ENCODE peak calls at places on chromosomes 4 and X, in eight cellular contexts. One of them, this sample, is unnamed.

GRCh38 chr4:87270825-87271224 is 50.4 kb upstream of the KLHL8 start:
- DNase-seq in CD4-positive, alpha-beta T cell: no peak
- DNase-seq in endothelial cell: no peak
- DNase-seq in cardiac fibroblast: no peak
- DNase-seq in mesothelial cell of epicardium: no peak
- DNase-seq in omental fat pad: no peak
- DNase-seq in heart left ventricle: no peak
- DNase-seq in pancreas: no peak
- DNase-seq in this sample: no peak

GRCh38 chrX:10087391-10087790 is 69.4 kb upstream of the CLCN4 start:
- DNase-seq in heart left ventricle: no peak
- DNase-seq in endothelial cell: no peak
- DNase-seq in cardiac fibroblast: no peak
- DNase-seq in mesothelial cell of epicardium: no peak
- DNase-seq in pancreas: no peak
- DNase-seq in CD4-positive, alpha-beta T cell: no peak
- DNase-seq in omental fat pad: no peak
- DNase-seq in this sample: no peak

GRCh38 chr4:163085085-163085484 is 81.6 kb downstream of the NAF1 start:
- DNase-seq in CD4-positive, alpha-beta T cell: no peak
- DNase-seq in heart left ventricle: no peak
- DNase-seq in endothelial cell: no peak
- DNase-seq in omental fat pad: no peak
- DNase-seq in mesothelial cell of epicardium: no peak
- DNase-seq in pancreas: no peak
- DNase-seq in cardiac fibroblast: no peak
- DNase-seq in this sample: no peak

GRCh38 chr4:165517216-165517615 is 138.4 kb downstream of the CPE start:
- DNase-seq in endothelial cell: no peak
- DNase-seq in pancreas: no peak
- DNase-seq in mesothelial cell of epicardium: no peak
- DNase-seq in cardiac fibroblast: no peak
- DNase-seq in CD4-positive, alpha-beta T cell: no peak
- DNase-seq in heart left ventricle: no peak
- DNase-seq in omental fat pad: no peak
- DNase-seq in this sample: no peak

GRCh38 chr4:93835929-93836328 is 7.4 kb downstream of the ATOH1 start:
- DNase-seq in cardiac fibroblast: no peak
- DNase-seq in omental fat pad: no peak
- DNase-seq in endothelial cell: no peak
- DNase-seq in mesothelial cell of epicardium: no peak
- DNase-seq in heart left ventricle: no peak
- DNase-seq in CD4-positive, alpha-beta T cell: no peak
- DNase-seq in pancreas: no peak
- DNase-seq in this sample: no peak

GRCh38 chr4:96649536-96649935 is 809.6 kb downstream of the PDHA2 start:
- DNase-seq in heart left ventricle: no peak
- DNase-seq in omental fat pad: no peak
- DNase-seq in endothelial cell: no peak
- DNase-seq in cardiac fibroblast: peak
- DNase-seq in mesothelial cell of epicardium: no peak
- DNase-seq in CD4-positive, alpha-beta T cell: no peak
- DNase-seq in pancreas: no peak
- DNase-seq in this sample: no peak

GRCh38 chr4:183816882-183817509 is 88.1 kb upstream of the STOX2 start:
- DNase-seq in omental fat pad: no peak
- DNase-seq in CD4-positive, alpha-beta T cell: no peak
- DNase-seq in endothelial cell: no peak
- DNase-seq in pancreas: no peak
- DNase-seq in mesothelial cell of epicardium: no peak
- DNase-seq in heart left ventricle: no peak
- DNase-seq in cardiac fibroblast: no peak
- DNase-seq in this sample: no peak

GRCh38 chrX:121389976-121390709 is 342.7 kb downstream of the GLUD2 start:
- DNase-seq in cardiac fibroblast: no peak
- DNase-seq in endothelial cell: no peak
- DNase-seq in omental fat pad: no peak
- DNase-seq in heart left ventricle: no peak
- DNase-seq in pancreas: no peak
- DNase-seq in CD4-positive, alpha-beta T cell: no peak
- DNase-seq in mesothelial cell of epicardium: no peak
- DNase-seq in this sample: no peak

GRCh38 chrX:30577362-30577961 is at the start of gene TASL:
- DNase-seq in omental fat pad: no peak
- DNase-seq in pancreas: no peak
- DNase-seq in CD4-positive, alpha-beta T cell: peak
- DNase-seq in cardiac fibroblast: no peak
- DNase-seq in mesothelial cell of epicardium: no peak
- DNase-seq in endothelial cell: no peak
- DNase-seq in heart left ventricle: no peak
- DNase-seq in this sample: no peak

DNA sequence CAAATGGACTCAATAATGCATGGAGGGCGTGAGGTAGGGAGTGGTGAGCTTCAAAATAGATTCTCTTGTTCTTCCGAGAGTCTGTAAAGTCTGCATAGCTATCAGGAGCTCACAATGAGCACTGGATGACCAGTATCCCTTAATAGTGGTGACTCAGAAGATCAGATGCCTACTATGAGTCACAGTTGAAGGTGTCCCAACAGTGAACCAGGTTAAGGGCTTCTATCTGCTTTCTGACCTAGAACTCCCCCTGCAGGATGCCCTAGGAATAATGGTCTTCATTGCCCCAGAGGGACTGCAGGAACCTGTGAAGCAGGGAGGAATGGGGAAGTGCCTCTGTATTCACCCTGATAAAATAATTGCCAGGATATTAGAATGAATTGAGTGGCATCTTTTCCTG is 22.1 kb downstream of the DGKK start:
- DNase-seq in cardiac fibroblast: no peak
- DNase-seq in CD4-positive, alpha-beta T cell: no peak
- DNase-seq in heart left ventricle: no peak
- DNase-seq in mesothelial cell of epicardium: no peak
- DNase-seq in pancreas: no peak
- DNase-seq in omental fat pad: no peak
- DNase-seq in endothelial cell: no peak
- DNase-seq in this sample: no peak
- TF ChIP-seq CTCF in cardiac fibroblast: no peak
- TF ChIP-seq CTCF in CD4-positive, alpha-beta T cell: no peak
- TF ChIP-seq CTCF in heart left ventricle: no peak
- TF ChIP-seq CTCF in mesothelial cell of epicardium: no peak
- TF ChIP-seq CTCF in pancreas: no peak
- TF ChIP-seq CTCF in omental fat pad: no peak
- TF ChIP-seq CTCF in endothelial cell: no peak
- TF ChIP-seq CTCF in this sample: no peak

DNA sequence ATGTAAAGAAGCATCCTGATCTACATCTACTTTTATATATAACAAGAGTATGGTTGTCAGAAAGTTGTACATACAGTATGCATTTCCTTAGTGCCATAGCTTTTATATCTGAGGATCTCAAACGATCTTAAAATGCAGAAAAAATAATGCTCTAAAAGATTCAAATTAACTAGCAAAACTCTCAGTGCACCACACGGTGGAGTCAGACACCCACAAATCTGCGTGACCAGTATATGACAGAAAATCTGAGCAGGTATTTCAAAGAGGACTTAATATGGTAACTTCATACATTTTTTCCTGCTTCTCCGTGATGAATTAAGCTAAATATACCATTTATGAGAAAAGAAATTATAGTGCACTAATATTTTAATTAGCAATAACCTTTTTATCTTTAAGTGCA is 803.0 kb downstream of the DMD start:
- DNase-seq in CD4-positive, alpha-beta T cell: no peak
- DNase-seq in pancreas: no peak
- DNase-seq in mesothelial cell of epicardium: no peak
- DNase-seq in omental fat pad: no peak
- DNase-seq in endothelial cell: peak
- DNase-seq in heart left ventricle: no peak
- DNase-seq in cardiac fibroblast: no peak
- DNase-seq in this sample: no peak
- TF ChIP-seq CTCF in CD4-positive, alpha-beta T cell: no peak
- TF ChIP-seq CTCF in pancreas: no peak
- TF ChIP-seq CTCF in mesothelial cell of epicardium: no peak
- TF ChIP-seq CTCF in omental fat pad: no peak
- TF ChIP-seq CTCF in endothelial cell: no peak
- TF ChIP-seq CTCF in heart left ventricle: no peak
- TF ChIP-seq CTCF in cardiac fibroblast: peak
- TF ChIP-seq CTCF in this sample: no peak

GRCh38 chr4:98150092-98150761 is 7.0 kb upstream of the STPG2 start:
- DNase-seq in cardiac fibroblast: peak
- DNase-seq in pancreas: no peak
- DNase-seq in CD4-positive, alpha-beta T cell: no peak
- DNase-seq in omental fat pad: no peak
- DNase-seq in heart left ventricle: no peak
- DNase-seq in endothelial cell: no peak
- DNase-seq in mesothelial cell of epicardium: no peak
- DNase-seq in this sample: no peak
- TF ChIP-seq CTCF in cardiac fibroblast: no peak
- TF ChIP-seq CTCF in pancreas: no peak
- TF ChIP-seq CTCF in CD4-positive, alpha-beta T cell: peak
- TF ChIP-seq CTCF in omental fat pad: no peak
- TF ChIP-seq CTCF in heart left ventricle: no peak
- TF ChIP-seq CTCF in endothelial cell: peak
- TF ChIP-seq CTCF in mesothelial cell of epicardium: peak
- TF ChIP-seq CTCF in this sample: peak

DNA sequence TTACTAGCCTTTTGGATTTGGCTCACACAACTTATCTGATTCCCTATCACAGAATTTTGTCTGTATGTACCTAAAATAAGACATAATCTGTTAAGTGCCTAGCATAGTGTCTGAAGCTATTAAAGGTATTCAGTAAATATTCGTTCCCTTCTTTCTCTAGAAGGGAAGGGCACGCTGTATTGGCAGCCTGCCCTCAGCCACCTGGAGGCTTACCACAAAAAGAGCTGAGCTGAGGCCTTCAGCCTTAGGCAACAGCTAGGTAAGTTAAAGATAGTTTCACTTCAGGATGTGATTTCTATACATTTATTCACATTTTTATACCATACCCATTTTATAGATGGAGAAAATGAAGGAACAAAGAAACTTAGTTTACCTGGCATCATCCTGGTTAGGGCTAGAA is 400.0 kb upstream of the LCORL start:
- DNase-seq in omental fat pad: no peak
- DNase-seq in endothelial cell: no peak
- DNase-seq in heart left ventricle: no peak
- DNase-seq in pancreas: peak
- DNase-seq in CD4-positive, alpha-beta T cell: no peak
- DNase-seq in mesothelial cell of epicardium: no peak
- DNase-seq in cardiac fibroblast: no peak
- DNase-seq in this sample: no peak
- TF ChIP-seq CTCF in omental fat pad: no peak
- TF ChIP-seq CTCF in endothelial cell: no peak
- TF ChIP-seq CTCF in heart left ventricle: no peak
- TF ChIP-seq CTCF in pancreas: no peak
- TF ChIP-seq CTCF in CD4-positive, alpha-beta T cell: no peak
- TF ChIP-seq CTCF in mesothelial cell of epicardium: no peak
- TF ChIP-seq CTCF in cardiac fibroblast: no peak
- TF ChIP-seq CTCF in this sample: no peak

GRCh38 chrX:131830400-131831184 is 192.5 kb upstream of the STK26 start:
- DNase-seq in pancreas: peak
- DNase-seq in mesothelial cell of epicardium: peak
- DNase-seq in omental fat pad: peak
- DNase-seq in cardiac fibroblast: peak
- DNase-seq in endothelial cell: peak
- DNase-seq in heart left ventricle: peak
- DNase-seq in CD4-positive, alpha-beta T cell: peak
- DNase-seq in this sample: peak

GRCh38 chrX:131826572-131826971 is 196.5 kb upstream of the STK26 start:
- DNase-seq in heart left ventricle: no peak
- DNase-seq in CD4-positive, alpha-beta T cell: no peak
- DNase-seq in omental fat pad: no peak
- DNase-seq in cardiac fibroblast: no peak
- DNase-seq in pancreas: no peak
- DNase-seq in mesothelial cell of epicardium: no peak
- DNase-seq in endothelial cell: no peak
- DNase-seq in this sample: no peak

GRCh38 chrX:131831185-131831520 is 191.9 kb upstream of the STK26 start:
- DNase-seq in omental fat pad: no peak
- DNase-seq in cardiac fibroblast: no peak
- DNase-seq in pancreas: no peak
- DNase-seq in mesothelial cell of epicardium: no peak
- DNase-seq in endothelial cell: no peak
- DNase-seq in heart left ventricle: no peak
- DNase-seq in CD4-positive, alpha-beta T cell: no peak
- DNase-seq in this sample: no peak

GRCh38 chrX:131828482-131828881 is 194.6 kb upstream of the STK26 start:
- DNase-seq in heart left ventricle: no peak
- DNase-seq in cardiac fibroblast: no peak
- DNase-seq in pancreas: no peak
- DNase-seq in omental fat pad: no peak
- DNase-seq in endothelial cell: no peak
- DNase-seq in CD4-positive, alpha-beta T cell: no peak
- DNase-seq in mesothelial cell of epicardium: no peak
- DNase-seq in this sample: no peak

GRCh38 chrX:131827935-131828334 is 195.2 kb upstream of the STK26 start:
- DNase-seq in endothelial cell: peak
- DNase-seq in CD4-positive, alpha-beta T cell: peak
- DNase-seq in mesothelial cell of epicardium: no peak
- DNase-seq in pancreas: no peak
- DNase-seq in omental fat pad: no peak
- DNase-seq in cardiac fibroblast: peak
- DNase-seq in heart left ventricle: no peak
- DNase-seq in this sample: no peak
- TF ChIP-seq CTCF in endothelial cell: no peak
- TF ChIP-seq CTCF in CD4-positive, alpha-beta T cell: no peak
- TF ChIP-seq CTCF in mesothelial cell of epicardium: no peak
- TF ChIP-seq CTCF in pancreas: no peak
- TF ChIP-seq CTCF in omental fat pad: no peak
- TF ChIP-seq CTCF in cardiac fibroblast: no peak
- TF ChIP-seq CTCF in heart left ventricle: no peak
- TF ChIP-seq CTCF in this sample: peak